ENCODE peak calls at places on chromosomes 1 and 21, in six cellular contexts. One of them, this sample, is unnamed.
A peak's percentile ranks its signal among the peaks of the same experiment; 100 is the strongest.

GRCh38 chr1:45934947-45935346 is 131.5 kb downstream of the MAST2 start:
- DNase-seq in NCI-H345: no peak
- DNase-seq in H9: no peak
- DNase-seq in left ventricle myocardium superior: no peak
- DNase-seq in T-helper 2 cell treated with Interferon-gamma antibody and Interleukin-4, amounts not matched to agents 5 μg/mL and 100 μg/mL, for 36 hours: no peak
- DNase-seq in endothelial cell: no peak
- DNase-seq in this sample: no peak

GRCh38 chr1:232110281-232111090 is 483.9 kb downstream of the DISC1 start:
- DNase-seq in NCI-H345: no peak
- DNase-seq in H9: peak; percentile 80
- DNase-seq in left ventricle myocardium superior: no peak
- DNase-seq in T-helper 2 cell treated with Interferon-gamma antibody and Interleukin-4, amounts not matched to agents 5 μg/mL and 100 μg/mL, for 36 hours: no peak
- DNase-seq in endothelial cell: no peak
- DNase-seq in this sample: peak; percentile 89

GRCh38 chr1:14535619-14536355 is 62.7 kb upstream of the KAZN start:
- DNase-seq in NCI-H345: no peak
- DNase-seq in H9: no peak
- DNase-seq in left ventricle myocardium superior: no peak
- DNase-seq in T-helper 2 cell treated with Interferon-gamma antibody and Interleukin-4, amounts not matched to agents 5 μg/mL and 100 μg/mL, for 36 hours: no peak
- DNase-seq in endothelial cell: no peak
- DNase-seq in this sample: no peak

GRCh38 chr1:170634293-170634692 is 29.6 kb upstream of the PRRX1 start:
- DNase-seq in NCI-H345: no peak
- DNase-seq in H9: no peak
- DNase-seq in left ventricle myocardium superior: no peak
- DNase-seq in T-helper 2 cell treated with Interferon-gamma antibody and Interleukin-4, amounts not matched to agents 5 μg/mL and 100 μg/mL, for 36 hours: no peak
- DNase-seq in endothelial cell: no peak
- DNase-seq in this sample: no peak

GRCh38 chr1:116710326-116711060 is 43.0 kb upstream of the IGSF3 start:
- DNase-seq in NCI-H345: peak; percentile 50
- DNase-seq in H9: no peak
- DNase-seq in left ventricle myocardium superior: no peak
- DNase-seq in T-helper 2 cell treated with Interferon-gamma antibody and Interleukin-4, amounts not matched to agents 5 μg/mL and 100 μg/mL, for 36 hours: no peak
- DNase-seq in endothelial cell: no peak
- DNase-seq in this sample: no peak

GRCh38 chr1:213242883-213243282 is 191.8 kb downstream of the RPS6KC1 start:
- DNase-seq in NCI-H345: no peak
- DNase-seq in H9: no peak
- DNase-seq in left ventricle myocardium superior: no peak
- DNase-seq in T-helper 2 cell treated with Interferon-gamma antibody and Interleukin-4, amounts not matched to agents 5 μg/mL and 100 μg/mL, for 36 hours: no peak
- DNase-seq in endothelial cell: no peak
- DNase-seq in this sample: no peak

GRCh38 chr1:201383647-201384405 is 6.3 kb upstream of the TNNT2 start:
- DNase-seq in NCI-H345: peak; percentile 89
- DNase-seq in H9: no peak
- DNase-seq in left ventricle myocardium superior: no peak
- DNase-seq in T-helper 2 cell treated with Interferon-gamma antibody and Interleukin-4, amounts not matched to agents 5 μg/mL and 100 μg/mL, for 36 hours: no peak
- DNase-seq in endothelial cell: no peak
- DNase-seq in this sample: no peak

GRCh38 chr1:22633697-22634463 is 2.5 kb upstream of the C1QA start:
- DNase-seq in NCI-H345: no peak
- DNase-seq in H9: no peak
- DNase-seq in left ventricle myocardium superior: no peak
- DNase-seq in T-helper 2 cell treated with Interferon-gamma antibody and Interleukin-4, amounts not matched to agents 5 μg/mL and 100 μg/mL, for 36 hours: no peak
- DNase-seq in endothelial cell: no peak
- DNase-seq in this sample: no peak

GRCh38 chr1:21537932-21538630 is 28.9 kb downstream of the ALPL start:
- DNase-seq in NCI-H345: no peak
- DNase-seq in H9: no peak
- DNase-seq in left ventricle myocardium superior: peak; percentile 80
- DNase-seq in T-helper 2 cell treated with Interferon-gamma antibody and Interleukin-4, amounts not matched to agents 5 μg/mL and 100 μg/mL, for 36 hours: no peak
- DNase-seq in endothelial cell: no peak
- DNase-seq in this sample: no peak

GRCh38 chr1:238302646-238303045 is 411.9 kb upstream of the ZP4 start:
- DNase-seq in NCI-H345: no peak
- DNase-seq in H9: no peak
- DNase-seq in left ventricle myocardium superior: no peak
- DNase-seq in T-helper 2 cell treated with Interferon-gamma antibody and Interleukin-4, amounts not matched to agents 5 μg/mL and 100 μg/mL, for 36 hours: no peak
- DNase-seq in endothelial cell: no peak
- DNase-seq in this sample: no peak

GRCh38 chr1:188689542-188689941 is 1788.1 kb downstream of the BRINP3 start:
- DNase-seq in NCI-H345: peak; percentile 37
- DNase-seq in H9: peak; percentile 41
- DNase-seq in left ventricle myocardium superior: no peak
- DNase-seq in T-helper 2 cell treated with Interferon-gamma antibody and Interleukin-4, amounts not matched to agents 5 μg/mL and 100 μg/mL, for 36 hours: no peak
- DNase-seq in endothelial cell: no peak
- DNase-seq in this sample: peak; percentile 39

GRCh38 chr1:164382384-164382783 is 176.6 kb upstream of the PBX1 start:
- DNase-seq in NCI-H345: no peak
- DNase-seq in H9: no peak
- DNase-seq in left ventricle myocardium superior: peak; percentile 33
- DNase-seq in T-helper 2 cell treated with Interferon-gamma antibody and Interleukin-4, amounts not matched to agents 5 μg/mL and 100 μg/mL, for 36 hours: no peak
- DNase-seq in endothelial cell: no peak
- DNase-seq in this sample: no peak

GRCh38 chr1:8395433-8395866 is 77.5 kb downstream of the SLC45A1 start:
- DNase-seq in NCI-H345: no peak
- DNase-seq in H9: no peak
- DNase-seq in left ventricle myocardium superior: no peak
- DNase-seq in T-helper 2 cell treated with Interferon-gamma antibody and Interleukin-4, amounts not matched to agents 5 μg/mL and 100 μg/mL, for 36 hours: no peak
- DNase-seq in endothelial cell: no peak
- DNase-seq in this sample: no peak

GRCh38 chr1:167520711-167521206 is 2.4 kb upstream of the CD247 start:
- DNase-seq in NCI-H345: no peak
- DNase-seq in H9: no peak
- DNase-seq in left ventricle myocardium superior: no peak
- DNase-seq in T-helper 2 cell treated with Interferon-gamma antibody and Interleukin-4, amounts not matched to agents 5 μg/mL and 100 μg/mL, for 36 hours: no peak
- DNase-seq in endothelial cell: no peak
- DNase-seq in this sample: no peak

GRCh38 chr1:27144920-27145661 is 9.8 kb downstream of the SLC9A1 start:
- DNase-seq in NCI-H345: no peak
- DNase-seq in H9: no peak
- DNase-seq in left ventricle myocardium superior: no peak
- DNase-seq in T-helper 2 cell treated with Interferon-gamma antibody and Interleukin-4, amounts not matched to agents 5 μg/mL and 100 μg/mL, for 36 hours: no peak
- DNase-seq in endothelial cell: no peak
- DNase-seq in this sample: no peak

GRCh38 chr1:10585242-10585641 is 110.5 kb downstream of the PEX14 start:
- DNase-seq in NCI-H345: no peak
- DNase-seq in H9: no peak
- DNase-seq in left ventricle myocardium superior: no peak
- DNase-seq in T-helper 2 cell treated with Interferon-gamma antibody and Interleukin-4, amounts not matched to agents 5 μg/mL and 100 μg/mL, for 36 hours: no peak
- DNase-seq in endothelial cell: no peak
- DNase-seq in this sample: no peak

GRCh38 chr1:218735436-218735835 is 390.3 kb downstream of the TGFB2 start:
- DNase-seq in NCI-H345: no peak
- DNase-seq in H9: no peak
- DNase-seq in left ventricle myocardium superior: no peak
- DNase-seq in T-helper 2 cell treated with Interferon-gamma antibody and Interleukin-4, amounts not matched to agents 5 μg/mL and 100 μg/mL, for 36 hours: no peak
- DNase-seq in endothelial cell: no peak
- DNase-seq in this sample: no peak

GRCh38 chr1:30881266-30882181 is 27.0 kb downstream of the SDC3 start:
- DNase-seq in NCI-H345: no peak
- DNase-seq in H9: no peak
- DNase-seq in left ventricle myocardium superior: no peak
- DNase-seq in T-helper 2 cell treated with Interferon-gamma antibody and Interleukin-4, amounts not matched to agents 5 μg/mL and 100 μg/mL, for 36 hours: no peak
- DNase-seq in endothelial cell: no peak
- DNase-seq in this sample: no peak

GRCh38 chr1:67540733-67541125 is 110.5 kb upstream of the SERBP1 start:
- DNase-seq in NCI-H345: no peak
- DNase-seq in H9: no peak
- DNase-seq in left ventricle myocardium superior: no peak
- DNase-seq in T-helper 2 cell treated with Interferon-gamma antibody and Interleukin-4, amounts not matched to agents 5 μg/mL and 100 μg/mL, for 36 hours: no peak
- DNase-seq in endothelial cell: no peak
- DNase-seq in this sample: no peak

GRCh38 chr1:40344597-40344996 is 27.5 kb upstream of the COL9A2 start:
- DNase-seq in NCI-H345: no peak
- DNase-seq in H9: no peak
- DNase-seq in left ventricle myocardium superior: peak; percentile 58
- DNase-seq in T-helper 2 cell treated with Interferon-gamma antibody and Interleukin-4, amounts not matched to agents 5 μg/mL and 100 μg/mL, for 36 hours: no peak
- DNase-seq in endothelial cell: no peak
- DNase-seq in this sample: no peak

GRCh38 chr1:30778156-30778978 is 20.8 kb upstream of the LAPTM5 start:
- DNase-seq in NCI-H345: no peak
- DNase-seq in H9: no peak
- DNase-seq in left ventricle myocardium superior: peak; percentile 48
- DNase-seq in T-helper 2 cell treated with Interferon-gamma antibody and Interleukin-4, amounts not matched to agents 5 μg/mL and 100 μg/mL, for 36 hours: no peak
- DNase-seq in endothelial cell: no peak
- DNase-seq in this sample: no peak

GRCh38 chr1:26112407-26112775 is 767 bp downstream of the PDIK1L start:
- DNase-seq in NCI-H345: no peak
- DNase-seq in H9: no peak
- DNase-seq in left ventricle myocardium superior: no peak
- DNase-seq in T-helper 2 cell treated with Interferon-gamma antibody and Interleukin-4, amounts not matched to agents 5 μg/mL and 100 μg/mL, for 36 hours: peak; percentile 13
- DNase-seq in endothelial cell: no peak
- DNase-seq in this sample: no peak

GRCh38 chr1:219088778-219089557 is 84.7 kb upstream of the LYPLAL1 start:
- DNase-seq in NCI-H345: no peak
- DNase-seq in H9: no peak
- DNase-seq in left ventricle myocardium superior: peak; percentile 25
- DNase-seq in T-helper 2 cell treated with Interferon-gamma antibody and Interleukin-4, amounts not matched to agents 5 μg/mL and 100 μg/mL, for 36 hours: no peak
- DNase-seq in endothelial cell: no peak
- DNase-seq in this sample: no peak

GRCh38 chr21:37184784-37185593 is 82.1 kb downstream of the VPS26C start:
- DNase-seq in NCI-H345: no peak
- DNase-seq in H9: no peak
- DNase-seq in left ventricle myocardium superior: no peak
- DNase-seq in T-helper 2 cell treated with Interferon-gamma antibody and Interleukin-4, amounts not matched to agents 5 μg/mL and 100 μg/mL, for 36 hours: no peak
- DNase-seq in endothelial cell: no peak
- DNase-seq in this sample: no peak

GRCh38 chr1:68848017-68848416 is 351.1 kb upstream of the DEPDC1 start:
- DNase-seq in NCI-H345: no peak
- DNase-seq in H9: no peak
- DNase-seq in left ventricle myocardium superior: no peak
- DNase-seq in T-helper 2 cell treated with Interferon-gamma antibody and Interleukin-4, amounts not matched to agents 5 μg/mL and 100 μg/mL, for 36 hours: no peak
- DNase-seq in endothelial cell: no peak
- DNase-seq in this sample: no peak

GRCh38 chr1:31976401-31976800 is 37.3 kb upstream of the KHDRBS1 start:
- DNase-seq in NCI-H345: no peak
- DNase-seq in H9: no peak
- DNase-seq in left ventricle myocardium superior: no peak
- DNase-seq in T-helper 2 cell treated with Interferon-gamma antibody and Interleukin-4, amounts not matched to agents 5 μg/mL and 100 μg/mL, for 36 hours: no peak
- DNase-seq in endothelial cell: no peak
- DNase-seq in this sample: no peak

GRCh38 chr1:180912211-180912800 is 391 bp upstream of the KIAA1614 start:
- DNase-seq in NCI-H345: no peak
- DNase-seq in H9: peak; percentile 62
- DNase-seq in left ventricle myocardium superior: peak; percentile 55
- DNase-seq in T-helper 2 cell treated with Interferon-gamma antibody and Interleukin-4, amounts not matched to agents 5 μg/mL and 100 μg/mL, for 36 hours: no peak
- DNase-seq in endothelial cell: peak; percentile 36
- DNase-seq in this sample: peak; percentile 82

GRCh38 chr1:203187306-203188264 is 1.1 kb upstream of the CHI3L1 start:
- DNase-seq in NCI-H345: no peak
- DNase-seq in H9: no peak
- DNase-seq in left ventricle myocardium superior: no peak
- DNase-seq in T-helper 2 cell treated with Interferon-gamma antibody and Interleukin-4, amounts not matched to agents 5 μg/mL and 100 μg/mL, for 36 hours: no peak
- DNase-seq in endothelial cell: no peak
- DNase-seq in this sample: no peak

GRCh38 chr1:7702365-7702764 is 68.7 kb upstream of the VAMP3 start:
- DNase-seq in NCI-H345: peak; percentile 87
- DNase-seq in H9: peak; percentile 52
- DNase-seq in left ventricle myocardium superior: no peak
- DNase-seq in T-helper 2 cell treated with Interferon-gamma antibody and Interleukin-4, amounts not matched to agents 5 μg/mL and 100 μg/mL, for 36 hours: no peak
- DNase-seq in endothelial cell: no peak
- DNase-seq in this sample: peak; percentile 80

GRCh38 chr1:167800241-167800640 is 78.5 kb downstream of the MPZL1 start:
- DNase-seq in NCI-H345: no peak
- DNase-seq in H9: no peak
- DNase-seq in left ventricle myocardium superior: no peak
- DNase-seq in T-helper 2 cell treated with Interferon-gamma antibody and Interleukin-4, amounts not matched to agents 5 μg/mL and 100 μg/mL, for 36 hours: no peak
- DNase-seq in endothelial cell: no peak
- DNase-seq in this sample: no peak

GRCh38 chr21:14120091-14120734 is 90.5 kb downstream of the LIPI start:
- DNase-seq in NCI-H345: peak; percentile 47
- DNase-seq in H9: peak; percentile 59
- DNase-seq in left ventricle myocardium superior: peak; percentile 35
- DNase-seq in T-helper 2 cell treated with Interferon-gamma antibody and Interleukin-4, amounts not matched to agents 5 μg/mL and 100 μg/mL, for 36 hours: peak; percentile 27
- DNase-seq in endothelial cell: peak; percentile 66
- DNase-seq in this sample: peak; percentile 59

GRCh38 chr1:25140073-25140797 is 92.1 kb downstream of the SYF2 start:
- DNase-seq in NCI-H345: no peak
- DNase-seq in H9: no peak
- DNase-seq in left ventricle myocardium superior: no peak
- DNase-seq in T-helper 2 cell treated with Interferon-gamma antibody and Interleukin-4, amounts not matched to agents 5 μg/mL and 100 μg/mL, for 36 hours: no peak
- DNase-seq in endothelial cell: no peak
- DNase-seq in this sample: no peak

GRCh38 chr1:225445644-225446297 is 17.9 kb upstream of the LBR start:
- DNase-seq in NCI-H345: no peak
- DNase-seq in H9: no peak
- DNase-seq in left ventricle myocardium superior: no peak
- DNase-seq in T-helper 2 cell treated with Interferon-gamma antibody and Interleukin-4, amounts not matched to agents 5 μg/mL and 100 μg/mL, for 36 hours: no peak
- DNase-seq in endothelial cell: no peak
- DNase-seq in this sample: no peak

GRCh38 chr1:212002536-212002935 is 32.8 kb downstream of the INTS7 start:
- DNase-seq in NCI-H345: no peak
- DNase-seq in H9: no peak
- DNase-seq in left ventricle myocardium superior: no peak
- DNase-seq in T-helper 2 cell treated with Interferon-gamma antibody and Interleukin-4, amounts not matched to agents 5 μg/mL and 100 μg/mL, for 36 hours: no peak
- DNase-seq in endothelial cell: no peak
- DNase-seq in this sample: peak; percentile 32

GRCh38 chr1:212600980-212601379 is 7.6 kb upstream of the ATF3 start:
- DNase-seq in NCI-H345: no peak
- DNase-seq in H9: no peak
- DNase-seq in left ventricle myocardium superior: no peak
- DNase-seq in T-helper 2 cell treated with Interferon-gamma antibody and Interleukin-4, amounts not matched to agents 5 μg/mL and 100 μg/mL, for 36 hours: no peak
- DNase-seq in endothelial cell: no peak
- DNase-seq in this sample: no peak

GRCh38 chr1:62003777-62004176 is 190.9 kb upstream of the L1TD1 start:
- DNase-seq in NCI-H345: no peak
- DNase-seq in H9: no peak
- DNase-seq in left ventricle myocardium superior: no peak
- DNase-seq in T-helper 2 cell treated with Interferon-gamma antibody and Interleukin-4, amounts not matched to agents 5 μg/mL and 100 μg/mL, for 36 hours: no peak
- DNase-seq in endothelial cell: no peak
- DNase-seq in this sample: no peak

GRCh38 chr1:154865442-154866256 is 4.4 kb downstream of the KCNN3 start:
- DNase-seq in NCI-H345: no peak
- DNase-seq in H9: no peak
- DNase-seq in left ventricle myocardium superior: no peak
- DNase-seq in T-helper 2 cell treated with Interferon-gamma antibody and Interleukin-4, amounts not matched to agents 5 μg/mL and 100 μg/mL, for 36 hours: no peak
- DNase-seq in endothelial cell: no peak
- DNase-seq in this sample: no peak

This sample was measured in neural progenitor cell.